ENCODE peak calls at places on chromosomes 5 and 9, in four cellular contexts. A is HepG2, B is H1, J is K562. L is an unnamed sample.

GRCh38 chr5:172380992-172381643 is 73.2 kb downstream of the SH3PXD2B start:
- DNase-seq in J (no peak), A (no peak), B (no peak), L (no peak)

GRCh38 chr5:126300293-126300692 is 122.9 kb upstream of the GRAMD2B start:
- DNase-seq in A (no peak), B (no peak), J (no peak), L (no peak)

GRCh38 chr9:134971196-134971595 is 53.5 kb upstream of the FCN1 start:
- DNase-seq in A (no peak), B (no peak), J (no peak), L (no peak)

GRCh38 chr9:125460883-125461475 is 199.4 kb downstream of the GAPVD1 start:
- DNase-seq in A (no peak), J (no peak), B (no peak), L (no peak)

GRCh38 chr5:78720234-78720985 is 71.8 kb upstream of the LHFPL2 start:
- DNase-seq in A (no peak), B (no peak), J (no peak), L (no peak)

GRCh38 chr5:113002423-113002822 is 25.8 kb downstream of the DCP2 start:
- DNase-seq in B (no peak), J (no peak), A (peak), L (no peak)

GRCh38 chr5:1336106-1336561 is 8.8 kb downstream of the CLPTM1L start:
- DNase-seq in B (no peak), J (no peak), A (no peak), L (no peak)

GRCh38 chr5:32298056-32298420 is 14.7 kb downstream of the MTMR12 start:
- DNase-seq in J (no peak), A (no peak), B (no peak), L (peak)

GRCh38 chr5:14491015-14491414 is 90.6 kb upstream of the OTULINL start:
- DNase-seq in J (no peak), B (no peak), A (no peak), L (no peak)

DNA sequence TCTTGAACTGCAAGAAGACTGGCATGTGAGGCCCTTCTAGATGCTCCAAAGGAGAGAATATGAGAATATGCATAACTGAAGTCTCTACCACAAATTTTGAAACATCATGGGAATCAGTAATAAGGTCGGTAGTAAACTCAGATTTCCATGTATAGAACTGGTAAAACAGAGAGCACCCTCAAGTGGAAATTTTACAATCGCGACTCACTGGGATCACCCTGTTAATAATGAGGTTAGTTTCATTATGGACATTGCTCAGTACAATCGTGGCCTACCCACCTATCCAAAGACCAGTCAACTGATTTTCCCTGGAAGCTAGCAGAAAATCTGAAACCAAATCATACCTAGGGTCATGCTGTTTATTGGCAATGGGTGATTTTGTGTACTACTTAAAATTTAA is 308.1 kb downstream of the ACTL7B start:
- DNase-seq in J (no peak), B (no peak), A (no peak), L (no peak)
- TF ChIP-seq GABPA in J (no peak), B (no peak), A (no peak), L (no peak)

GRCh38 chr5:131536211-131536826 is 98.7 kb downstream of the RAPGEF6 start:
- DNase-seq in J (peak), B (no peak), A (no peak), L (peak)
- H3K4me3 ChIP-seq in J (no peak), B (no peak), A (no peak), L (no peak)

GRCh38 chr5:154523704-154524103 is 45.7 kb upstream of the HAND1 start:
- DNase-seq in J (peak), A (no peak), B (no peak), L (no peak)
- TF ChIP-seq GABPA in J (no peak), A (no peak), B (no peak), L (no peak)

DNA sequence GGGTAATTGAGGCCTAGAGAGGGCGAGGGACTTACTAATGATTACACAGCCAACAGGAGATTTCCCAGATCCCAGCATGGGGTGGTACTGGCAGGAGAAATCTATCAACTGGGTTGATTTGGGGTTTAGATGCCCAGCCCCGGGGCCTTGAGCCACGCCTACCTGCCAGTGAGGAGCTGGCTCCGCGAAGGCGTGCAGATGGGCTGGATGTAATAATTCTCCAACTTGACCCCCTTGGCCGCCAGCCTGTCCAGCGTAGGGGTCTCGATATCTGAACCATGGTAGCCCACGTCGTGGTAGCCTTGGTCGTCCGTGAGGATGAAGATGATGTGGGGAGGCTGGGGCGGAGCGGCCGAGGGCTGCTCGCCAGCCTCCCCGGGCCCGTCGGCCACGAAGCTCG is 804 bp downstream of the ARSI start:
- DNase-seq in J (no peak), A (no peak), B (no peak), L (no peak)
- H3K4me3 ChIP-seq in J (no peak), A (peak), B (peak), L (no peak)

GRCh38 chr9:37410354-37410861 is 12.1 kb upstream of the GRHPR start:
- DNase-seq in J (no peak), A (no peak), B (no peak), L (no peak)

GRCh38 chr9:37413311-37413710 is 9.2 kb upstream of the GRHPR start:
- DNase-seq in A (no peak), J (no peak), B (no peak), L (no peak)

GRCh38 chr9:37412431-37413151 is 9.9 kb upstream of the GRHPR start:
- DNase-seq in A (no peak), B (no peak), J (no peak), L (no peak)

GRCh38 chr9:37408933-37409710 is 13.4 kb upstream of the GRHPR start:
- DNase-seq in J (peak), A (no peak), B (no peak), L (no peak)

GRCh38 chr9:37410969-37411785 is 11.3 kb upstream of the GRHPR start:
- DNase-seq in J (peak), A (peak), B (peak), L (no peak)
- TF ChIP-seq GABPA in J (no peak), A (no peak), B (no peak), L (no peak)

DNA sequence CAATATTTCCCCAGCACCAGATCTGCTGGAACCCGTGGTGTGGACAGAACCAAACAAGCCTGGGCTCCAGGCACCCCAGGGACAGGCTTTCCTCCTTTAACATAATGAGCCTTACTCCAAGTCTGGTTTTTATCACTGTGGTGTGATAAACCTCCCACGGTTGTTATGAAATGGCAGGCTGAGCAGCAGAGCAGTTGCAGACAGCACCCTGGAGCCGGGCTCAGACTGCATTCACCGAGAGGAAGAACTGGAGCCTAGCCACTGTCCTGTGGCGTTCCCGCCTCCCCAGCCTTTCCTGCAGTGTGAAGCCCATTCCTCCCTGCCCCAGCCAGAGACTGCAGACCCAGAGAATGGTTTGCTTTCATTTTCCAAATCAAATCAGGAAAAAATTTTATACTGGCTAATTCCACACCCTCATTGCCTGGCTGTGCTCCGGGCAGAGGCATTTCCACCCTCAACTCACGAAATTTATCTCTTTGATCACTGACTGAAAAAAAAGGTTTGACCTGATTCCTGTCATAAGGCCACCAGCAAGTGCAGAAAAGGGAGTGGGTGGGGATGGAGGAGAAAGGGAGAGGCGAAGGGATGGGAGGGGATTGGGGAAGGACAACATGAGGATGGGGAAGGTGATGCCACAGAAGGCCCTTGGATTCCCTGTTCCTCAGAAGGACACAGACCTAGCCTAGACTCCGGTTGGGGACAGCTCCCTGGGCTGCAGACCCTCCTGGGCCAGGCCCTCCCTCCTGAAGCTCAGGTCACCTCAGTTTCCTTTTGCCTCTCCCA is 18.9 kb downstream of the IPPK start:
- DNase-seq in B (no peak), J (no peak), A (no peak), L (no peak)
- H3K4me3 ChIP-seq in B (no peak), J (no peak), A (no peak), L (no peak)

GRCh38 chr9:93136693-93137092 is 2.6 kb upstream of the NINJ1 start:
- DNase-seq in A (no peak), J (no peak), B (no peak), L (no peak)

GRCh38 chr9:93137362-93137761 is 3.3 kb upstream of the NINJ1 start:
- DNase-seq in A (no peak), B (no peak), J (no peak), L (no peak)

GRCh38 chr9:93134018-93134739 is at the start of gene NINJ1:
- DNase-seq in B (peak), J (peak), A (peak), L (no peak)

GRCh38 chr9:93134740-93135444 is 841 bp upstream of the NINJ1 start:
- DNase-seq in J (no peak), A (no peak), B (no peak), L (no peak)

GRCh38 chr9:93136011-93136440 is 2.0 kb upstream of the NINJ1 start:
- DNase-seq in B (no peak), A (no peak), J (no peak), L (no peak)
- TF ChIP-seq GABPA in B (no peak), A (no peak), J (no peak), L (no peak)

GRCh38 chr5:119276976-119277375 is 78.8 kb upstream of the TNFAIP8 start:
- DNase-seq in A (no peak), J (no peak), B (no peak), L (no peak)
- H3K4me3 ChIP-seq in A (no peak), J (no peak), B (no peak), L (no peak)

DNA sequence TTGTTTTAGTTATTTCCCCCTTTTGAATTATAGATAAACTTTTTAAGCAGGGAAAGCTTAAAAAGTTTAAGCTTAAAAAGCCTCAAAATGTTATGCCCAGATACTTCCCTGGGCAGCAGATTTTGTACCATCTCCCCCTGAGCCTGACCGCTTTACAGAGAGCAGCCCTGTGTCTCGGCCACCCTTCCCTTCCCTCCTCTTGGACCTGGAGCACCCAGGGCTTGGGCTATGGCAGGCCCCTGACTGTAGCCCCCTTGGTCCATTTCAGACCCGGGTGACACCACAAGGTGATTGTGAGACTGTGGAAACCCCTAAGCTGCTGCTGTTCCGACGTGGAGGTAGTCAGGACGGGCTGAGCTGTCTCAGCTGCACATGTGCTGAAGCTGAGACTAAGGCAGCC is 97.7 kb downstream of the RALGPS1 start:
- DNase-seq in J (no peak), A (no peak), B (no peak), L (no peak)
- TF ChIP-seq GABPA in J (no peak), A (no peak), B (no peak), L (no peak)

DNA sequence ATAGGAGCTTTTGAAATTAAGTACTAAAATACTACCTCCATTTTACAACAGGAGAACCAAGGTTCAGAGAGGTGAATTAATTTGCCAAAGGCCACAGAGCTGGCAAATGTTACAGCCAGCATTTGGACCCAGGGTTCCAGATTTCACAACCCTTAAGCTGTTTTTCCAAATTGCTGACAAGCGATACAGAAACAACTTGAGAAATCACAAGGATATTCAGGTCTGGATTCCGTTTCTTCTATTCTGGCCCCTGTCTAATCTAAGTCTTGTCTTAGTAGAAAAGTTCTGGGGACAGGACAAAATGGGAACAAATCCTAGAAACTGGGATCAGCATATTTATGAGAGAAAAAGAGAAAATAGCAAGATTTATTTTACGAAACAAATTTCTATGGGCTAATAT is 103.1 kb upstream of the PRLR start:
- DNase-seq in J (no peak), B (no peak), A (no peak), L (no peak)
- H3K4me3 ChIP-seq in J (no peak), B (no peak), A (no peak), L (no peak)

L was measured in HL-60.